ENCODE peak calls at places on chromosomes 3 and 15, in nine cellular contexts. One of them, this sample, is unnamed.

GRCh38 chr3:58521002-58521670 is 15.9 kb downstream of the ACOX2 start:
- DNase-seq in IMR-90: no peak
- DNase-seq in AG09319: no peak
- DNase-seq in GM12864: no peak
- DNase-seq in cardiac fibroblast: peak
- DNase-seq in omental fat pad: no peak
- DNase-seq in fibroblast of the aortic adventitia: no peak
- DNase-seq in nephron progenitor cell: no peak
- DNase-seq in breast epithelium: no peak
- DNase-seq in this sample: no peak

GRCh38 chr3:48564022-48564421 is 441 bp upstream of the UCN2 start:
- DNase-seq in GM12864: no peak
- DNase-seq in cardiac fibroblast: peak
- DNase-seq in AG09319: peak
- DNase-seq in IMR-90: peak
- DNase-seq in omental fat pad: no peak
- DNase-seq in nephron progenitor cell: no peak
- DNase-seq in fibroblast of the aortic adventitia: peak
- DNase-seq in breast epithelium: no peak
- DNase-seq in this sample: no peak

GRCh38 chr15:40493089-40493840 is 22.5 kb downstream of the CHST14 start:
- DNase-seq in omental fat pad: no peak
- DNase-seq in nephron progenitor cell: no peak
- DNase-seq in fibroblast of the aortic adventitia: no peak
- DNase-seq in IMR-90: no peak
- DNase-seq in cardiac fibroblast: no peak
- DNase-seq in GM12864: no peak
- DNase-seq in breast epithelium: no peak
- DNase-seq in AG09319: no peak
- DNase-seq in this sample: no peak

GRCh38 chr3:186099178-186099577 is 9.7 kb downstream of the ETV5 start:
- DNase-seq in fibroblast of the aortic adventitia: peak
- DNase-seq in AG09319: no peak
- DNase-seq in breast epithelium: no peak
- DNase-seq in IMR-90: peak
- DNase-seq in omental fat pad: no peak
- DNase-seq in nephron progenitor cell: no peak
- DNase-seq in GM12864: no peak
- DNase-seq in cardiac fibroblast: peak
- DNase-seq in this sample: no peak

GRCh38 chr3:44886561-44886960 is 12.2 kb downstream of the TGM4 start:
- DNase-seq in nephron progenitor cell: no peak
- DNase-seq in breast epithelium: no peak
- DNase-seq in AG09319: no peak
- DNase-seq in GM12864: no peak
- DNase-seq in cardiac fibroblast: no peak
- DNase-seq in omental fat pad: no peak
- DNase-seq in fibroblast of the aortic adventitia: no peak
- DNase-seq in IMR-90: no peak
- DNase-seq in this sample: no peak

GRCh38 chr3:132445812-132446211 is 28.5 kb downstream of the DNAJC13 start:
- DNase-seq in fibroblast of the aortic adventitia: peak
- DNase-seq in breast epithelium: no peak
- DNase-seq in IMR-90: peak
- DNase-seq in cardiac fibroblast: peak
- DNase-seq in GM12864: no peak
- DNase-seq in AG09319: peak
- DNase-seq in omental fat pad: no peak
- DNase-seq in nephron progenitor cell: no peak
- DNase-seq in this sample: no peak

GRCh38 chr3:61518590-61518989 is 42.8 kb upstream of the PTPRG start:
- DNase-seq in omental fat pad: no peak
- DNase-seq in cardiac fibroblast: peak
- DNase-seq in fibroblast of the aortic adventitia: no peak
- DNase-seq in breast epithelium: no peak
- DNase-seq in nephron progenitor cell: no peak
- DNase-seq in GM12864: no peak
- DNase-seq in IMR-90: no peak
- DNase-seq in AG09319: no peak
- DNase-seq in this sample: no peak

GRCh38 chr3:8204846-8205624 is 296.6 kb upstream of the LMCD1 start:
- DNase-seq in cardiac fibroblast: peak
- DNase-seq in fibroblast of the aortic adventitia: peak
- DNase-seq in nephron progenitor cell: no peak
- DNase-seq in omental fat pad: no peak
- DNase-seq in breast epithelium: no peak
- DNase-seq in IMR-90: no peak
- DNase-seq in GM12864: no peak
- DNase-seq in AG09319: peak
- DNase-seq in this sample: no peak

GRCh38 chr15:66772967-66773873 is 71.2 kb downstream of the SMAD6 start:
- DNase-seq in IMR-90: no peak
- DNase-seq in AG09319: no peak
- DNase-seq in breast epithelium: no peak
- DNase-seq in nephron progenitor cell: peak
- DNase-seq in cardiac fibroblast: peak
- DNase-seq in fibroblast of the aortic adventitia: peak
- DNase-seq in GM12864: no peak
- DNase-seq in omental fat pad: no peak
- DNase-seq in this sample: no peak

GRCh38 chr15:40766906-40767837 is 2.6 kb upstream of the C15orf62 start:
- DNase-seq in fibroblast of the aortic adventitia: peak
- DNase-seq in AG09319: no peak
- DNase-seq in cardiac fibroblast: peak
- DNase-seq in omental fat pad: no peak
- DNase-seq in IMR-90: peak
- DNase-seq in breast epithelium: no peak
- DNase-seq in GM12864: no peak
- DNase-seq in nephron progenitor cell: no peak
- DNase-seq in this sample: no peak

GRCh38 chr3:129384594-129385323 is 43.7 kb downstream of the EFCAB12 start:
- DNase-seq in IMR-90: no peak
- DNase-seq in breast epithelium: no peak
- DNase-seq in nephron progenitor cell: no peak
- DNase-seq in fibroblast of the aortic adventitia: no peak
- DNase-seq in cardiac fibroblast: no peak
- DNase-seq in AG09319: no peak
- DNase-seq in GM12864: no peak
- DNase-seq in omental fat pad: no peak
- DNase-seq in this sample: no peak

GRCh38 chr3:50617096-50617791 is at the start of gene MAPKAPK3:
- DNase-seq in IMR-90: no peak
- DNase-seq in nephron progenitor cell: no peak
- DNase-seq in fibroblast of the aortic adventitia: no peak
- DNase-seq in breast epithelium: no peak
- DNase-seq in cardiac fibroblast: peak
- DNase-seq in GM12864: no peak
- DNase-seq in AG09319: no peak
- DNase-seq in omental fat pad: no peak
- DNase-seq in this sample: no peak

GRCh38 chr3:43675593-43675992 is 15.1 kb upstream of the ABHD5 start:
- DNase-seq in IMR-90: no peak
- DNase-seq in nephron progenitor cell: no peak
- DNase-seq in fibroblast of the aortic adventitia: no peak
- DNase-seq in GM12864: no peak
- DNase-seq in AG09319: no peak
- DNase-seq in breast epithelium: no peak
- DNase-seq in cardiac fibroblast: no peak
- DNase-seq in omental fat pad: no peak
- DNase-seq in this sample: no peak

GRCh38 chr3:197490098-197490497 is 65.7 kb downstream of the BDH1 start:
- DNase-seq in breast epithelium: no peak
- DNase-seq in omental fat pad: no peak
- DNase-seq in AG09319: no peak
- DNase-seq in cardiac fibroblast: peak
- DNase-seq in fibroblast of the aortic adventitia: peak
- DNase-seq in nephron progenitor cell: no peak
- DNase-seq in GM12864: no peak
- DNase-seq in IMR-90: peak
- DNase-seq in this sample: no peak

GRCh38 chr3:170418422-170419300 is at the start of gene CLDN11:
- DNase-seq in omental fat pad: no peak
- DNase-seq in IMR-90: peak
- DNase-seq in fibroblast of the aortic adventitia: peak
- DNase-seq in cardiac fibroblast: peak
- DNase-seq in breast epithelium: peak
- DNase-seq in nephron progenitor cell: peak
- DNase-seq in AG09319: no peak
- DNase-seq in GM12864: no peak
- DNase-seq in this sample: no peak

GRCh38 chr15:62601779-62602540 is 436.9 kb upstream of the C2CD4B start:
- DNase-seq in omental fat pad: no peak
- DNase-seq in IMR-90: peak
- DNase-seq in breast epithelium: no peak
- DNase-seq in GM12864: no peak
- DNase-seq in nephron progenitor cell: no peak
- DNase-seq in cardiac fibroblast: no peak
- DNase-seq in AG09319: no peak
- DNase-seq in fibroblast of the aortic adventitia: no peak
- DNase-seq in this sample: no peak

GRCh38 chr3:117254990-117255389 is 545.4 kb downstream of the TUSC7 start:
- DNase-seq in IMR-90: no peak
- DNase-seq in GM12864: no peak
- DNase-seq in omental fat pad: no peak
- DNase-seq in fibroblast of the aortic adventitia: no peak
- DNase-seq in AG09319: no peak
- DNase-seq in breast epithelium: no peak
- DNase-seq in nephron progenitor cell: no peak
- DNase-seq in cardiac fibroblast: no peak
- DNase-seq in this sample: no peak

GRCh38 chr15:31495281-31495680 is 168.6 kb downstream of the KLF13 start:
- DNase-seq in omental fat pad: no peak
- DNase-seq in GM12864: no peak
- DNase-seq in nephron progenitor cell: no peak
- DNase-seq in cardiac fibroblast: no peak
- DNase-seq in IMR-90: no peak
- DNase-seq in fibroblast of the aortic adventitia: no peak
- DNase-seq in breast epithelium: no peak
- DNase-seq in AG09319: no peak
- DNase-seq in this sample: no peak

GRCh38 chr3:122564155-122564912 is at the start of the genes DTX3L and PARP9:
- DNase-seq in breast epithelium: peak
- DNase-seq in fibroblast of the aortic adventitia: peak
- DNase-seq in cardiac fibroblast: peak
- DNase-seq in nephron progenitor cell: peak
- DNase-seq in AG09319: peak
- DNase-seq in omental fat pad: peak
- DNase-seq in GM12864: no peak
- DNase-seq in IMR-90: peak
- DNase-seq in this sample: peak
- TF ChIP-seq CTCF in breast epithelium: no peak
- TF ChIP-seq CTCF in fibroblast of the aortic adventitia: no peak
- TF ChIP-seq CTCF in cardiac fibroblast: no peak
- TF ChIP-seq CTCF in nephron progenitor cell: no peak
- TF ChIP-seq CTCF in AG09319: no peak
- TF ChIP-seq CTCF in omental fat pad: no peak
- TF ChIP-seq CTCF in GM12864: no peak
- TF ChIP-seq CTCF in IMR-90: no peak
- TF ChIP-seq CTCF in this sample: no peak

GRCh38 chr3:80521081-80521480 is 753.3 kb upstream of the ROBO1 start:
- DNase-seq in IMR-90: no peak
- DNase-seq in cardiac fibroblast: no peak
- DNase-seq in breast epithelium: no peak
- DNase-seq in omental fat pad: no peak
- DNase-seq in GM12864: no peak
- DNase-seq in AG09319: no peak
- DNase-seq in fibroblast of the aortic adventitia: no peak
- DNase-seq in nephron progenitor cell: no peak
- DNase-seq in this sample: no peak

DNA sequence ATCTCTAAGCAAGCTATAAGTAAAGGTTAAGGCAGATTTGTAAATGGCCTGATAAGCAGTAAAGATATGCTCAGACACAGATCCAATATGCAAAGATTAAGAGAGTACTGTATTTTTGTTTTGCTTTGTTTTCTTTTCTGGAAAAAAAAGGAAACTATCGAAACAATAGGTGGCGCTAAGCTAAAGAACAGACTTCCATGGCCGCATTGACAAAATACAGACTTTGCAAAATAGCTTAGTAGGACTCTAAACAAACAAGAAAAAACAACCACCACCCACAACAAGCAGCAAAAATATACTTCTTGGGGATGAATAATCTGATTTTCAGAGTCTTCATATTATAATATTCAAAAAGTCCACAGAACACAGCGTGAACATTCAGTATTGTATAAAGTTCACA is 758.4 kb upstream of the ROBO1 start:
- DNase-seq in IMR-90: no peak
- DNase-seq in omental fat pad: no peak
- DNase-seq in fibroblast of the aortic adventitia: no peak
- DNase-seq in GM12864: no peak
- DNase-seq in AG09319: no peak
- DNase-seq in breast epithelium: no peak
- DNase-seq in cardiac fibroblast: no peak
- DNase-seq in nephron progenitor cell: no peak
- DNase-seq in this sample: no peak
- TF ChIP-seq CTCF in IMR-90: no peak
- TF ChIP-seq CTCF in omental fat pad: no peak
- TF ChIP-seq CTCF in fibroblast of the aortic adventitia: no peak
- TF ChIP-seq CTCF in GM12864: no peak
- TF ChIP-seq CTCF in AG09319: no peak
- TF ChIP-seq CTCF in breast epithelium: no peak
- TF ChIP-seq CTCF in cardiac fibroblast: no peak
- TF ChIP-seq CTCF in nephron progenitor cell: peak
- TF ChIP-seq CTCF in this sample: peak

DNA sequence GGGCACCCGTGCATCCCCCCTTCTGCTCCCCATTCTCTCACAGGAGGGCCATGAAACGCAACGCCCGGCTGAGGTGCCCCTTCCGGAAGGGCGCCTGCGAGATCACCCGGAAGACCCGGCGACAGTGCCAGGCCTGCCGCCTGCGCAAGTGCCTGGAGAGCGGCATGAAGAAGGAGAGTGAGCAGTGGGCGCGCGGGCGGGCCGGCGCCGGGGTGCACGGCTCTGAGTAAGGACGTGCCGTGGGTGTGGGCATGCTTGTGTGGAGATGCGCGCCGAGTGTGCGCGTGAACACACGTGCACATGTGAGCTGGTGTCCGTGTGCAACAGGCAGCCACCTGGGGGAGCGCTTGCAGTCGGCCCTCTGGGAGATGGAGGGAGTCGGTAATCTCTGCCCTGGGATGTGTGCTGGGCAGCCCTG is 28.1 kb downstream of the NR1I2 start:
- DNase-seq in cardiac fibroblast: peak
- DNase-seq in fibroblast of the aortic adventitia: peak
- DNase-seq in IMR-90: peak
- DNase-seq in breast epithelium: peak
- DNase-seq in omental fat pad: no peak
- DNase-seq in nephron progenitor cell: no peak
- DNase-seq in GM12864: peak
- DNase-seq in AG09319: no peak
- DNase-seq in this sample: no peak
- TF ChIP-seq CTCF in cardiac fibroblast: peak
- TF ChIP-seq CTCF in fibroblast of the aortic adventitia: no peak
- TF ChIP-seq CTCF in IMR-90: no peak
- TF ChIP-seq CTCF in breast epithelium: no peak
- TF ChIP-seq CTCF in omental fat pad: no peak
- TF ChIP-seq CTCF in nephron progenitor cell: no peak
- TF ChIP-seq CTCF in GM12864: peak
- TF ChIP-seq CTCF in AG09319: peak
- TF ChIP-seq CTCF in this sample: no peak

DNA sequence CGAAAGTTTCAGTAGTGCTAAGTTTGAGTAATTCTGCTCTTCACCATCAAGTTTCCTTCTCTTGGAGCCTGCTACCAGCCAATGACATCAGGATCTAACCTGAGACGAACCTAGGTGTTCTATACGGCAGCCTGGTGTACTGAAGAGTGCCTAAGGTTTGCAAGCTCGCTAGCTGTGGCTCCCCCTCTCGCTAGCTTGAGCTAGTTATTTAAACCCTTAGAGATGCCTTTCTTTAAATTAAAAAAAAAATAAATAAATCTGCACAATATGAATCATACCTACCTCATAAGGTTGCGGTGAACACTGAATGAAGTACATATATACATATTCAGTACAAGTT is 1.4 kb upstream of the COL8A1 start:
- DNase-seq in IMR-90: no peak
- DNase-seq in GM12864: no peak
- DNase-seq in fibroblast of the aortic adventitia: no peak
- DNase-seq in nephron progenitor cell: no peak
- DNase-seq in cardiac fibroblast: peak
- DNase-seq in omental fat pad: no peak
- DNase-seq in breast epithelium: no peak
- DNase-seq in AG09319: no peak
- DNase-seq in this sample: no peak
- TF ChIP-seq CTCF in IMR-90: peak
- TF ChIP-seq CTCF in GM12864: no peak
- TF ChIP-seq CTCF in fibroblast of the aortic adventitia: peak
- TF ChIP-seq CTCF in nephron progenitor cell: no peak
- TF ChIP-seq CTCF in cardiac fibroblast: peak
- TF ChIP-seq CTCF in omental fat pad: no peak
- TF ChIP-seq CTCF in breast epithelium: no peak
- TF ChIP-seq CTCF in AG09319: no peak
- TF ChIP-seq CTCF in this sample: no peak

This sample was measured in progenitor cell of endocrine pancreas.